ENCODE peak calls at places on chromosomes 5 and 9, in eight cellular contexts. B, I, W, L, K, R, M and Z are unnamed samples.

GRCh38 chr9:105694848-105695581 is 674 bp downstream of the TMEM38B start:
- DNase-seq in B (peak; percentile 62), I (peak; percentile 50), W (peak; percentile 35), L (peak; percentile 43), K (peak; percentile 70), R (peak; percentile 65), M (no peak), Z (no peak)

GRCh38 chr5:122515709-122516431 is 203.8 kb downstream of the SNCAIP start:
- DNase-seq in B (peak; percentile 89), I (peak; percentile 56), W (no peak), L (peak; percentile 65), K (peak; percentile 64), R (peak; percentile 39), M (peak; percentile 14), Z (peak; percentile 59)

GRCh38 chr5:138752951-138753793 is at the start of gene CTNNA1:
- DNase-seq in B (peak; percentile 68), I (peak; percentile 62), W (peak; percentile 56), L (peak; percentile 69), K (peak; percentile 74), R (peak; percentile 79), M (no peak), Z (no peak)

GRCh38 chr9:2291980-2292704 is 277.0 kb downstream of the SMARCA2 start:
- DNase-seq in B (peak; percentile 45), I (no peak), W (no peak), L (peak; percentile 18), K (no peak), R (peak; percentile 53), M (no peak), Z (no peak)

GRCh38 chr9:134372621-134373267 is 46.5 kb downstream of the RXRA start:
- DNase-seq in B (no peak), I (no peak), W (no peak), L (no peak), K (no peak), R (no peak), M (no peak), Z (no peak)

GRCh38 chr9:76654575-76654974 is 109.7 kb upstream of the PCA3 start:
- DNase-seq in B (peak; percentile 95), I (no peak), W (no peak), L (no peak), K (no peak), R (no peak), M (peak; percentile 92), Z (peak; percentile 92)

GRCh38 chr9:30597609-30598008 is 1786.8 kb upstream of the ACO1 start:
- DNase-seq in B (no peak), I (no peak), W (no peak), L (no peak), K (no peak), R (no peak), M (no peak), Z (no peak)

GRCh38 chr5:156120777-156121176 is 206.2 kb upstream of the SGCD start:
- DNase-seq in B (no peak), I (no peak), W (no peak), L (no peak), K (no peak), R (peak; percentile 28), M (no peak), Z (no peak)

GRCh38 chr9:123081824-123082223 is 48.4 kb downstream of the GPR21 start:
- DNase-seq in B (peak; percentile 63), I (peak; percentile 48), W (no peak), L (peak; percentile 78), K (peak; percentile 29), R (no peak), M (no peak), Z (no peak)

GRCh38 chr9:7760014-7760415 is 39.6 kb downstream of the DMAC1 start:
- DNase-seq in B (peak; percentile 23), I (no peak), W (no peak), L (peak; percentile 8), K (no peak), R (no peak), M (no peak), Z (no peak)

GRCh38 chr5:178072749-178073148 is 40.6 kb upstream of the N4BP3 start:
- DNase-seq in B (no peak), I (no peak), W (no peak), L (no peak), K (no peak), R (no peak), M (no peak), Z (no peak)

GRCh38 chr5:87851603-87852002 is 417.0 kb downstream of the TMEM161B start:
- DNase-seq in B (no peak), I (no peak), W (no peak), L (no peak), K (no peak), R (no peak), M (no peak), Z (no peak)
- TF ChIP-seq CTCF in B (no peak), I (no peak), W (no peak), L (no peak), K (no peak), R (no peak), M (no peak), Z (no peak)

GRCh38 chr5:72455477-72455876 is 51.7 kb downstream of the ZNF366 start:
- DNase-seq in B (no peak), I (no peak), W (no peak), L (no peak), K (no peak), R (no peak), M (no peak), Z (no peak)

GRCh38 chr5:72454996-72455395 is 52.2 kb downstream of the ZNF366 start:
- DNase-seq in B (no peak), I (no peak), W (no peak), L (no peak), K (no peak), R (no peak), M (no peak), Z (no peak)

GRCh38 chr5:72452515-72453259 is 54.5 kb downstream of the ZNF366 start:
- DNase-seq in B (peak; percentile 99), I (no peak), W (no peak), L (no peak), K (no peak), R (peak; percentile 56), M (peak; percentile 59), Z (peak; percentile 55)

GRCh38 chr5:72453260-72453775 is 53.9 kb downstream of the ZNF366 start:
- DNase-seq in B (no peak), I (no peak), W (no peak), L (no peak), K (no peak), R (no peak), M (no peak), Z (no peak)

DNA sequence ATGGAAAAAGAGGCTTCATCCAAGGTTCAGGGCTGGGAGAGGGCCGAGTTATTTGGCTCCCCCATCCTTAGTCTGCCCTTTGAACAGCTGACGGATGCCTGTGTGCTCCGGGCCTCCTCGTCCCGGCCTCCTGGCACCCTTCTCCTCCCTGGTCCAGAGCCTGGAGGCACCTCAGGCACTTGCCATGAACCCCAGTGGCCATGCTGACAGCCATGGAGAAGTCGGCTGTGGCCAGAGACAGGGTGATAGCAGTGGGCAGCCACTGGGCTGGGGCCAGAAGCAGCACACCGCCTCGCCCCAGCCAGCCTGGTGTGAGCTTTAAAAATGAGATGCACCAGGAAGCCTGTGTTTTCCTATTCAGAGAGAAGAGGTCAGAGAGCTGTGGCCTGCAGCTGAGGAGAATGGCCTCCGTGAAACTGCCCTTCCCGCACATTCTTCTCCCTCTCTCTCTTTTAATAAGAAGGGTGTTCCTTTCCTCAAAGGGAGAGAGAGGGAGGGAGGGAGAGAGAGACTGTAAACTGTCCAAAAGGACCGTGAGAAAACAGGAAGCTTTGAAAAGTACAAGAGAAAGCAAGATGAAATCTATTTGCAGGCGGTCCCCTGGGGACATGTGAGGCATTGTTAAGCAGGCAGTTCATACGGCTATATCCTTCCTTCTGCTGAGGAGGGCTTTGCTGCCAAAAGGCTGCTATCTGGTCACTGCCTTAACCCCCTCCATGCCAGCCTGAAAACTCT is 55.3 kb downstream of the ZNF366 start:
- DNase-seq in B (peak; percentile 99), I (no peak), W (no peak), L (peak; percentile 88), K (no peak), R (peak; percentile 42), M (peak; percentile 92), Z (peak; percentile 92)
- H3K4me3 ChIP-seq in B (no peak overlapping the region), I (no peak overlapping the region), W (no peak overlapping the region), L (no peak overlapping the region), K (no peak overlapping the region), R (no peak overlapping the region), M (no peak overlapping the region), Z (no peak overlapping the region)

DNA sequence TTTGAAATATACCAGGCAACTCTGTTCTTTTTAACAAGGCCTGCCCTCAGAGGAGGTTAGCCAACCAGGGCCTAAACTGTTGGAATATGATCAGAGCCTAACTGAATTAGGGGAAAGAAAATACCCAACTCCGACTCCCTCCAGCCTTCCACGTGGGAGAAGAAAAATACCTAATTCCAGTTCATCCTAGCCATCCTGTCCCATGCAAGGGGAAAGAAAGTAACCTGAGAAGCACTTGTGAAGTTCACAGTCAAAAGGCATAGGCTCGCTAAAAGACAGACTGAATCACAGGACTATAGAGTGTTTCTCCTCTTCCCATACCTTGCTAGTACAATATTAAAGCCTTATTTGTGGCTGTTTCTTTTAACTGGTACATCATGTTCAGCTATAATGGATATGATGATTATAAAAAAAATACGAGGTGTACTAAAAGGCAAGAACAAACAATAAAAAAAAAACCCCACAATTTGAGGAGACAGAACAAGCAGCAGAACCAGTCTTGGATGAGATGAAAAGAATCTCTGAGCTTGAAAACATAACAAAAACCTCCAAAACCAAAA is 18.0 kb upstream of the ATP10B start:
- DNase-seq in B (no peak), I (no peak), W (no peak), L (no peak), K (no peak), R (no peak), M (no peak), Z (no peak)
- TF ChIP-seq CTCF in B (no peak), I (no peak), W (no peak), L (no peak), K (no peak), R (no peak), M (no peak), Z (no peak)

DNA sequence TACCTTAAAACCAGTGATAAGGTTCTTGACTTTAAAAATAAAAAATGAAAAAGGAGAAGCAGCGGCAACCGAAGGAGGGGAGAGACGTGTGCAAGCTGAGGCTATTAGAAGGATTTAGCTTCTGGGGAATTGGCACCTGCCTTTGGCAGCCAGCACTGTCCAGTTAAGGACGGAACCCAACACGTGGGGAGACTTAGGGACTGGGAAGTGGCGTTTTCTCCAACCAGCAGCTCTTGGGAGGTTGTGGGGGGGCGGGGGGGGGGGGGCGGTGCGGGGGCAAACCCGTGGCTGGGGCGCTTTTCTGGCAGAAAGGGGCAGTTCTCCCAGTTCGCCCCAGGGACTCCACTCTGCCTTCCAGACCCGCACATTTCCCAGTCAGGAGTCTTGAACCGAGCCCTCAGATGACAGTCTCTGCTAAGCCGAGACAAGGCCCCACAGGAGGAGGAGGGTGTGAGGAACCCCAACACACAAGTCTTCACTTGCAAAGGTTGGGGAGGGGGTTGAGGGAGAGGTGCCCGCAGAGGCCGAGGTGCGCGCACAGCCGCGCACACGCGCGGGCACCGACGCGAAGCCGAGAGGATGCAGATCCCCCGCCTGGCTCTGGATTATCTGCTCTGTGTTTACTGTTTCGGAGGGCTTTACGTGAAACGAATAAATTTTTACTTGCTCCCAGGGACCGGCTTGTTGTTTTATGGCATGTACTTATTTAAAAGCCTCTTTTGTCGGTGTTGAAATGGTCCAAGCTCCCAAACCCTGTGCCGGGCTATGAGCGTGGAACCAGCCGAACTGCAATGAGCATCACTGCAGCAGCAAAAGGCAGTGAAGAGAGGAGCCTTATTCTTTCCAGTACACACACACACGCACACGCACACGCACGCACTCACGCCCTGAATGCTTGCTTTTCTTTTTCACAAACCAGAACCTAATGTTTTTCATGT is 297.5 kb downstream of the PARP8 start:
- DNase-seq in B (no peak), I (no peak), W (no peak), L (peak; percentile 19), K (no peak), R (no peak), M (no peak), Z (no peak)
- H3K4me3 ChIP-seq in B (peak overlapping the region; percentile 52), I (no peak overlapping the region), W (peak overlapping the region; percentile 55), L (peak overlapping the region; percentile 59), K (peak overlapping the region; percentile 35), R (peak overlapping the region; percentile 40), M (peak overlapping the region; percentile 39), Z (peak overlapping the region; percentile 33)